ENCODE peak calls at places on chromosomes 13 and 19, in nine cellular contexts. F is aorta; K is NCI-H345; Z is ureter; S is stimulated activated CD4-positive, alpha-beta T cell treated with anti-CD3 and anti-CD28 coated beads, Interleukin-2, amount 100 ng/mL, for 4 hours; L is naive thymus-derived CD8-positive, alpha-beta T cell; Q is PC-3; W is stimulated activated naive B cell treated with anti-CD40 and anti-IgM and Interleukin-4, amounts not matched to agents 10 μg/mL and 1 μg/mL and 100 μg/mL, for 72 hours; T is iris pigment epithelial cell. A is an unnamed sample.

GRCh38 chr19:51607920-51608562 is 22.2 kb downstream of the SIGLEC5 start:
- DNase-seq in T (peak; percentile 69), Q (peak; percentile 90), S (peak; percentile 13), K (no peak), L (peak; percentile 20), Z (peak; percentile 70), W (peak; percentile 50), F (peak; percentile 90), A (peak; percentile 38)

GRCh38 chr19:38650180-38650775 is 2.8 kb downstream of the ACTN4 start:
- DNase-seq in K (no peak), S (no peak), L (no peak), Z (no peak), T (no peak), Q (no peak), F (no peak), W (no peak), A (no peak)

GRCh38 chr19:28436320-28436719 is 776.6 kb downstream of the UQCRFS1 start:
- DNase-seq in T (no peak), Z (no peak), S (no peak), K (peak; percentile 85), F (no peak), L (no peak), W (no peak), Q (no peak), A (no peak)

GRCh38 chr19:49097453-49098288 is 12.4 kb downstream of the SNRNP70 start:
- DNase-seq in S (peak; percentile 57), T (peak; percentile 75), Q (peak; percentile 88), L (peak; percentile 79), W (peak; percentile 61), F (no peak), Z (peak; percentile 75), K (peak; percentile 62), A (peak; percentile 50)

GRCh38 chr19:3478409-3479176 is 1.7 kb downstream of the SMIM24 start:
- DNase-seq in Z (no peak), F (no peak), K (no peak), T (no peak), Q (no peak), L (peak; percentile 20), W (no peak), S (no peak), A (no peak)

GRCh38 chr13:40790232-40790631 is 821 bp downstream of the SLC25A15 start:
- DNase-seq in Z (no peak), W (no peak), T (no peak), L (no peak), S (no peak), K (no peak), F (no peak), Q (no peak), A (no peak)

GRCh38 chr19:52648336-52648990 is 10.3 kb upstream of the ZNF83 start:
- DNase-seq in T (peak; percentile 70), L (no peak), S (no peak), Q (no peak), K (no peak), W (no peak), F (no peak), Z (no peak), A (peak; percentile 11)

GRCh38 chr19:48806818-48807589 is 3.8 kb downstream of the BCAT2 start:
- DNase-seq in S (no peak), W (no peak), Z (no peak), T (no peak), Q (peak; percentile 37), K (no peak), L (no peak), F (no peak), A (no peak)